ENCODE peak calls at places on chromosomes 3 and 15, in five cellular contexts. One of them, this sample, is unnamed.

GRCh38 chr3:127541320-127541719 is 49.2 kb downstream of the TPRA1 start:
- DNase-seq in thyroid gland: no peak
- DNase-seq in endothelial cell of umbilical vein: no peak
- DNase-seq in adrenal gland: no peak
- DNase-seq in GM12878: no peak
- DNase-seq in this sample: no peak

GRCh38 chr3:155908086-155908485 is 37.6 kb downstream of the GMPS start:
- DNase-seq in GM12878: no peak
- DNase-seq in adrenal gland: no peak
- DNase-seq in thyroid gland: no peak
- DNase-seq in endothelial cell of umbilical vein: no peak
- DNase-seq in this sample: no peak

GRCh38 chr3:50525987-50526386 is 22.6 kb upstream of the CACNA2D2 start:
- DNase-seq in adrenal gland: peak; percentile 52
- DNase-seq in GM12878: no peak
- DNase-seq in endothelial cell of umbilical vein: no peak
- DNase-seq in thyroid gland: peak; percentile 39
- DNase-seq in this sample: peak; percentile 73

GRCh38 chr15:68410466-68411200 is 21.3 kb downstream of the ITGA11 start:
- DNase-seq in thyroid gland: no peak
- DNase-seq in adrenal gland: no peak
- DNase-seq in GM12878: no peak
- DNase-seq in endothelial cell of umbilical vein: no peak
- DNase-seq in this sample: no peak

GRCh38 chr3:14627815-14628214 is 23.7 kb upstream of the CCDC174 start:
- DNase-seq in GM12878: no peak
- DNase-seq in endothelial cell of umbilical vein: no peak
- DNase-seq in adrenal gland: no peak
- DNase-seq in thyroid gland: no peak
- DNase-seq in this sample: no peak

GRCh38 chr15:88617031-88617722 is 4.0 kb upstream of the AEN start:
- DNase-seq in endothelial cell of umbilical vein: no peak
- DNase-seq in adrenal gland: no peak
- DNase-seq in thyroid gland: no peak
- DNase-seq in GM12878: no peak
- DNase-seq in this sample: no peak

GRCh38 chr3:131708216-131708615 is 205.4 kb upstream of the MRPL3 start:
- DNase-seq in adrenal gland: no peak
- DNase-seq in GM12878: no peak
- DNase-seq in thyroid gland: no peak
- DNase-seq in endothelial cell of umbilical vein: no peak
- DNase-seq in this sample: no peak

GRCh38 chr15:62269504-62269903 is 104.4 kb upstream of the C2CD4B start:
- DNase-seq in endothelial cell of umbilical vein: no peak
- DNase-seq in thyroid gland: no peak
- DNase-seq in adrenal gland: no peak
- DNase-seq in GM12878: no peak
- DNase-seq in this sample: peak; percentile 23

GRCh38 chr3:185316740-185317407 is 46.1 kb upstream of the MAP3K13 start:
- DNase-seq in thyroid gland: no peak
- DNase-seq in GM12878: no peak
- DNase-seq in adrenal gland: peak; percentile 26
- DNase-seq in endothelial cell of umbilical vein: peak; percentile 70
- DNase-seq in this sample: no peak

GRCh38 chr15:64653757-64654156 is 121.6 kb downstream of the RBPMS2 start:
- DNase-seq in endothelial cell of umbilical vein: peak; percentile 57
- DNase-seq in GM12878: no peak
- DNase-seq in thyroid gland: no peak
- DNase-seq in adrenal gland: no peak
- DNase-seq in this sample: peak; percentile 21

GRCh38 chr3:25262322-25262721 is 165.7 kb upstream of the RARB start:
- DNase-seq in adrenal gland: no peak
- DNase-seq in endothelial cell of umbilical vein: no peak
- DNase-seq in GM12878: no peak
- DNase-seq in thyroid gland: no peak
- DNase-seq in this sample: no peak

GRCh38 chr15:57272770-57273357 is 103.4 kb upstream of the CGNL1 start:
- DNase-seq in GM12878: no peak
- DNase-seq in endothelial cell of umbilical vein: no peak
- DNase-seq in adrenal gland: no peak
- DNase-seq in thyroid gland: no peak
- DNase-seq in this sample: no peak

GRCh38 chr15:77815015-77815414 is 182.3 kb upstream of the LINGO1 start:
- DNase-seq in thyroid gland: no peak
- DNase-seq in adrenal gland: no peak
- DNase-seq in endothelial cell of umbilical vein: no peak
- DNase-seq in GM12878: no peak
- DNase-seq in this sample: no peak

GRCh38 chr3:42539871-42540714 is 37.6 kb downstream of the VIPR1 start:
- DNase-seq in adrenal gland: peak; percentile 58
- DNase-seq in endothelial cell of umbilical vein: no peak
- DNase-seq in GM12878: no peak
- DNase-seq in thyroid gland: peak; percentile 76
- DNase-seq in this sample: peak; percentile 52

GRCh38 chr3:188006726-188007393 is 147.1 kb upstream of the LPP start:
- DNase-seq in adrenal gland: no peak
- DNase-seq in GM12878: no peak
- DNase-seq in thyroid gland: peak; percentile 96
- DNase-seq in endothelial cell of umbilical vein: peak; percentile 94
- DNase-seq in this sample: no peak

GRCh38 chr3:12828751-12829150 is 12.6 kb downstream of the RPL32 start:
- DNase-seq in thyroid gland: no peak
- DNase-seq in adrenal gland: no peak
- DNase-seq in GM12878: no peak
- DNase-seq in endothelial cell of umbilical vein: no peak
- DNase-seq in this sample: no peak

GRCh38 chr3:111616417-111617105 is 21.4 kb upstream of the ZBED2 start:
- DNase-seq in adrenal gland: no peak
- DNase-seq in GM12878: no peak
- DNase-seq in thyroid gland: no peak
- DNase-seq in endothelial cell of umbilical vein: no peak
- DNase-seq in this sample: no peak

GRCh38 chr15:95365615-95366107 is 964.8 kb upstream of the NR2F2 start:
- DNase-seq in GM12878: no peak
- DNase-seq in thyroid gland: peak; percentile 3
- DNase-seq in endothelial cell of umbilical vein: peak; percentile 100
- DNase-seq in adrenal gland: peak; percentile 39
- DNase-seq in this sample: no peak

GRCh38 chr15:89630974-89631901 is 24.0 kb downstream of the KIF7 start:
- DNase-seq in thyroid gland: no peak
- DNase-seq in GM12878: no peak
- DNase-seq in adrenal gland: no peak
- DNase-seq in endothelial cell of umbilical vein: no peak
- DNase-seq in this sample: no peak

GRCh38 chr3:42556089-42556632 is 25.6 kb downstream of the SEC22C start:
- DNase-seq in endothelial cell of umbilical vein: no peak
- DNase-seq in adrenal gland: no peak
- DNase-seq in thyroid gland: no peak
- DNase-seq in GM12878: no peak
- DNase-seq in this sample: no peak

GRCh38 chr15:55916666-55917409 is 76.6 kb downstream of the NEDD4 start:
- DNase-seq in thyroid gland: peak; percentile 46
- DNase-seq in GM12878: no peak
- DNase-seq in endothelial cell of umbilical vein: no peak
- DNase-seq in adrenal gland: no peak
- DNase-seq in this sample: no peak

GRCh38 chr3:146464783-146465182 is 4.6 kb downstream of the PLSCR2 start:
- DNase-seq in endothelial cell of umbilical vein: no peak
- DNase-seq in GM12878: no peak
- DNase-seq in adrenal gland: no peak
- DNase-seq in thyroid gland: no peak
- DNase-seq in this sample: no peak

GRCh38 chr15:79923515-79924169 is 26.8 kb upstream of the MTHFS start:
- DNase-seq in endothelial cell of umbilical vein: peak; percentile 93
- DNase-seq in thyroid gland: peak; percentile 96
- DNase-seq in GM12878: peak; percentile 94
- DNase-seq in adrenal gland: peak; percentile 95
- DNase-seq in this sample: peak; percentile 91
- TF ChIP-seq POLR2A in endothelial cell of umbilical vein: peak; percentile 85
- TF ChIP-seq POLR2A in thyroid gland: peak; percentile 79
- TF ChIP-seq POLR2A in GM12878: peak; percentile 94
- TF ChIP-seq POLR2A in adrenal gland: peak; percentile 79
- TF ChIP-seq POLR2A in this sample: peak; percentile 85

GRCh38 chr3:160399347-160400047 is at the start of gene SMC4:
- DNase-seq in endothelial cell of umbilical vein: peak; percentile 92
- DNase-seq in thyroid gland: peak; percentile 81
- DNase-seq in GM12878: peak; percentile 79
- DNase-seq in adrenal gland: peak; percentile 90
- DNase-seq in this sample: peak; percentile 97
- TF ChIP-seq POLR2A in endothelial cell of umbilical vein: peak; percentile 24
- TF ChIP-seq POLR2A in thyroid gland: no peak
- TF ChIP-seq POLR2A in GM12878: peak; percentile 79
- TF ChIP-seq POLR2A in adrenal gland: peak; percentile 38
- TF ChIP-seq POLR2A in this sample: peak; percentile 96

DNA sequence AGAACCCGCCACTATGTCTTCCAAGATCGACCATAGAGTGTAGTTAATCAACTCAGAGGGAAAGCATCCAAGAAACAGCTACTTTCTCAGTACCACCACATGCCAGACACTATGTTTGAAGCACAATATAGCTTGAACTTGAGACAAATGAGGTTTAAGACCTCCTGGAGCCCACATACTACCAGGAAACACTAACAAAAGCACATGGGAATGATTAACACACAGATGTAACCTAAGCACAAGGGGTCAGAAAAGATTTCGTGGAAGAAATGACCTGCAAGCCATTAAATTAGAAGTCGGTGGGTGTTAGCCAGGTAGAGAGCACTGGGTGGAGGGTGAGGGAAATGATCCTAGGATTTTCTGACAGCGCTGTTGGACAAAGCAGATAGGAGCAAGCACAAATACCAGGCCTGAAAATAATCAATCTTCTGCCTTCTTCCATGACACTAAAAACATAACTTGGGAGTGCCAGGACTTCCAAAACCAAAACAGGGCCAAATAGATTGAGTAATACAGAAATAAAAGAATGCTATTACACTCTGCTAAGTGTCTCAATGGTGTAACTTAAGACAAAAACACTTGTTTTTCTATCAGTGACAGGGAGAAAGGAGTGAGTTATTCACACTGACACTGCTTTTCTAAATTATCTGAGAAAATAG is 213.7 kb downstream of the FOXP1 start:
- DNase-seq in adrenal gland: no peak
- DNase-seq in thyroid gland: no peak
- DNase-seq in endothelial cell of umbilical vein: peak; percentile 15
- DNase-seq in GM12878: no peak
- DNase-seq in this sample: no peak
- TF ChIP-seq POLR2A in adrenal gland: no peak
- TF ChIP-seq POLR2A in thyroid gland: no peak
- TF ChIP-seq POLR2A in endothelial cell of umbilical vein: no peak
- TF ChIP-seq POLR2A in GM12878: no peak
- TF ChIP-seq POLR2A in this sample: no peak

GRCh38 chr3:18338827-18339226 is 86.3 kb downstream of the SATB1 start:
- DNase-seq in GM12878: no peak
- DNase-seq in thyroid gland: no peak
- DNase-seq in adrenal gland: no peak
- DNase-seq in endothelial cell of umbilical vein: no peak
- DNase-seq in this sample: no peak

DNA sequence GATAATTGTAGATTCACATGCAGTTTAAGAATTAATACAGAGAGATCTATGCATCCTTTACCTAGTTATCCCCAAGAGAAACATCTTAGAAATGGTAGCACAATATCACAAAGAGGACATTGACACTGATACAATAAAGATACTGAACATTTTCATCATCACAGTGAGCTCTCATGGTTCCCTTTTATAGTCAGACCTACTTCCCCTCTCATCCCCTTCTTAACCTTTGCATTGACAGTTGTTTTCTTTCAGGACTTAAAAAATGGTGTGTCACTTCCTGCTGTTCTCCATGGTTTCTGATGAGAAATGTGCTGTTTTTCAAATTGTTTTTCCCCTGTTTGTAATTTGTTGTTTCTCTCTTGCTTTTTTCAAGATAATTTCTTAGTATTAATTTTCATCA is 89.9 kb downstream of the SATB1 start:
- DNase-seq in adrenal gland: no peak
- DNase-seq in endothelial cell of umbilical vein: no peak
- DNase-seq in thyroid gland: no peak
- DNase-seq in GM12878: no peak
- DNase-seq in this sample: no peak
- TF ChIP-seq POLR2A in adrenal gland: no peak
- TF ChIP-seq POLR2A in endothelial cell of umbilical vein: no peak
- TF ChIP-seq POLR2A in thyroid gland: no peak
- TF ChIP-seq POLR2A in GM12878: no peak
- TF ChIP-seq POLR2A in this sample: no peak

DNA sequence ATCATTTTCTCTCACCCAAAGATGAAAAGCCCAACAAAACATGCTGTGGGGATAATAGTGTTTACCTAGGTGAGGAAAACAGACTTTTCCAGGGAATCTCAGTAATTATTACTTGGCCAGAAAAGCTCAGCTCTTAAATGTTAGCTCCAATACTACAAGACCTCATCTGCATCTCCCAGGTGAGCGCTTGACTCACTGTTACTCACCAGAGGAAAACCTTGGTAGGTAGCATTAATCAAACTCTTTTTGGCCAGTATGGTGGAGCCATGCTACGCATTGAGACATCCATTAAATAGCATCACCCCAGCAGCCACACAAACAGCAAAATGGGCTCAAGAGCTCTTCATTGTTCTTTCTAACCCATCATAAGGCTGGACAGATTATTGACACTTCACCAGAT is 99.0 kb downstream of the TIGIT start:
- DNase-seq in thyroid gland: no peak
- DNase-seq in GM12878: no peak
- DNase-seq in endothelial cell of umbilical vein: no peak
- DNase-seq in adrenal gland: no peak
- DNase-seq in this sample: no peak
- TF ChIP-seq POLR2A in thyroid gland: no peak
- TF ChIP-seq POLR2A in GM12878: no peak
- TF ChIP-seq POLR2A in endothelial cell of umbilical vein: no peak
- TF ChIP-seq POLR2A in adrenal gland: no peak
- TF ChIP-seq POLR2A in this sample: no peak

DNA sequence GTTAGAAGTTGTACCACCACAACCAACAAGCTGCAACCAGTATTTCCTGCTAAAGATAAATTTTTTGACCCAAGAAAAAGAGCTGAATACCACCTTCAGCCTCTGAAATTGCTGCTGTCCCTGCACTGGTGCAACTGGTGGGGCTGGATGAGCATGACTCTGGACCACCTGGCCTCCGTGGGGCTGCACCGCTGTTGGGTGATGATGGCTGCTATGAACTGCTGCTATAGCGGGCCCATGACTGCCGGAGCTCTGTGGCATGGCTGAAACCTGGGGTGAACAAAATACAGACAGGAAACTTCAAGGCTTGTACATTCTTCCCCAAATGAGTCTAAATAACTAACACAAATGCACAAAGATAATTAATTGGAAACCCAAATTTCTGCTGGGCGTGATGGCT is 28.9 kb downstream of the SIN3A start:
- DNase-seq in thyroid gland: no peak
- DNase-seq in GM12878: no peak
- DNase-seq in endothelial cell of umbilical vein: no peak
- DNase-seq in adrenal gland: no peak
- DNase-seq in this sample: no peak
- TF ChIP-seq POLR2A in thyroid gland: no peak
- TF ChIP-seq POLR2A in GM12878: no peak
- TF ChIP-seq POLR2A in endothelial cell of umbilical vein: no peak
- TF ChIP-seq POLR2A in adrenal gland: no peak
- TF ChIP-seq POLR2A in this sample: no peak

GRCh38 chr15:75200391-75200764 is 1.3 kb upstream of the C15orf39 start:
- DNase-seq in endothelial cell of umbilical vein: no peak
- DNase-seq in thyroid gland: no peak
- DNase-seq in GM12878: no peak
- DNase-seq in adrenal gland: no peak
- DNase-seq in this sample: peak; percentile 39
- TF ChIP-seq POLR2A in endothelial cell of umbilical vein: no peak
- TF ChIP-seq POLR2A in thyroid gland: no peak
- TF ChIP-seq POLR2A in GM12878: peak; percentile 44
- TF ChIP-seq POLR2A in adrenal gland: no peak
- TF ChIP-seq POLR2A in this sample: no peak

This sample was measured in erythroblast.